ENCODE peak calls at places on chromosome 10, in ten cellular contexts. U is right lobe of liver, Q is GM06990, S is fibroblast of pulmonary artery, H is lower leg skin, A is OCI-LY7, V is cardiac fibroblast, I is PC-3, M is spleen, Z is AG10803. K is an unnamed sample.

GRCh38 chr10:65394898-65395297 is 1530.9 kb upstream of the LRRTM3 start:
- DNase-seq in U (no peak), S (peak; percentile 47), V (peak; percentile 50), I (peak; percentile 93), Q (no peak), A (no peak), Z (no peak), H (no peak), M (no peak), K (peak; percentile 3)

GRCh38 chr10:68871731-68872342 is 29.3 kb upstream of the DDX50 start:
- DNase-seq in V (peak; percentile 86), H (no peak), I (peak; percentile 87), Q (no peak), U (no peak), Z (peak; percentile 49), S (peak; percentile 56), A (no peak), M (no peak), K (no peak)

GRCh38 chr10:63210611-63211196 is 77.6 kb downstream of the NRBF2 start:
- DNase-seq in H (no peak), Z (no peak), M (no peak), A (no peak), Q (peak; percentile 51), S (no peak), V (no peak), U (no peak), I (no peak), K (peak; percentile 55)

GRCh38 chr10:97373456-97373855 is 27.7 kb downstream of the RRP12 start:
- DNase-seq in Z (no peak), U (no peak), H (no peak), I (no peak), M (peak; percentile 73), Q (no peak), A (no peak), S (no peak), V (no peak), K (no peak)

GRCh38 chr10:97463363-97464132 is 17.6 kb downstream of the ZDHHC16 start:
- DNase-seq in Q (no peak), H (peak; percentile 43), Z (peak; percentile 88), U (no peak), S (peak; percentile 64), V (peak; percentile 69), I (peak; percentile 72), A (peak; percentile 56), M (no peak), K (peak; percentile 51)

GRCh38 chr10:45420453-45421192 is 46.6 kb downstream of the ALOX5 start:
- DNase-seq in H (peak; percentile 49), M (peak; percentile 90), S (peak; percentile 84), A (peak; percentile 72), I (peak; percentile 88), U (peak; percentile 80), V (peak; percentile 83), Z (peak; percentile 46), Q (peak; percentile 74), K (peak; percentile 95)

GRCh38 chr10:70832852-70833542 is 17.2 kb downstream of the SGPL1 start:
- DNase-seq in I (peak; percentile 97), U (no peak), M (no peak), V (peak; percentile 96), A (no peak), H (no peak), S (peak; percentile 93), Z (peak; percentile 91), Q (no peak), K (peak; percentile 7)

GRCh38 chr10:94546616-94547175 is 1.1 kb downstream of the HELLS start:
- DNase-seq in A (peak; percentile 34), U (no peak), Q (no peak), I (no peak), S (peak; percentile 5), H (no peak), M (no peak), Z (peak; percentile 3), V (peak; percentile 9), K (peak; percentile 22)

GRCh38 chr10:69332278-69333010 is 54.1 kb downstream of the HK1 start:
- DNase-seq in M (peak; percentile 29), V (peak; percentile 83), A (no peak), U (no peak), H (no peak), Q (no peak), I (no peak), S (no peak), Z (peak; percentile 33), K (no peak)

GRCh38 chr10:95536894-95537542 is 24.2 kb downstream of the SORBS1 start:
- DNase-seq in M (no peak), S (no peak), U (no peak), H (no peak), Q (no peak), Z (no peak), A (no peak), V (no peak), I (no peak), K (no peak)

GRCh38 chr10:120492366-120492765 is 35.3 kb downstream of the PLPP4 start:
- DNase-seq in A (no peak), V (no peak), H (no peak), Q (no peak), Z (no peak), M (no peak), S (peak; percentile 26), U (no peak), I (no peak), K (no peak)

DNA sequence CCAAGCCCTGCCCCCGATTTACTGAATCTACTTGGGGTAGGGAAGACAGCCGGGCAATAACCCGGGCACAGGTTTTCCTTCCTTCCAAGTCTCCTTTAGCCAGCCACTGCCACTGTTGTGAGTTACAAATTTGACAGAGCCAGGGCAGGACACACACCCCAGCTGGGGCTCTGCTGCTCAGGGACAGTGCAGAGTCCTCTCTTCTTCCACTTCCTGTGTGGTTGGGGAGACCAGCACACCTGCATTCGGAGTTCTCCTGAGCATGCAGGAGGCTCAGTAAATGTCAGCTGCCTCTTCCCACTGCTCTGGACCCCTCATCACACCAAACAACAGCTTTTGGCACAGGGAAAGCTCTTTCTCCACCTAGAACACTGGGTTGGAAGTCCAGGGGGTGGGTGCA is 21.3 kb downstream of the CHST15 start:
- DNase-seq in U (no peak), A (peak; percentile 89), Z (no peak), S (no peak), M (peak; percentile 67), I (no peak), H (no peak), Q (no peak), V (no peak), K (no peak)
- H3K4me3 ChIP-seq in U (no peak overlapping the region), A (peak overlapping the region; percentile 45), Z (no peak overlapping the region), S (no peak overlapping the region), M (no peak overlapping the region), I (no peak overlapping the region), H (no peak overlapping the region), Q (no peak overlapping the region), V (no peak overlapping the region), K (no peak overlapping the region)

DNA sequence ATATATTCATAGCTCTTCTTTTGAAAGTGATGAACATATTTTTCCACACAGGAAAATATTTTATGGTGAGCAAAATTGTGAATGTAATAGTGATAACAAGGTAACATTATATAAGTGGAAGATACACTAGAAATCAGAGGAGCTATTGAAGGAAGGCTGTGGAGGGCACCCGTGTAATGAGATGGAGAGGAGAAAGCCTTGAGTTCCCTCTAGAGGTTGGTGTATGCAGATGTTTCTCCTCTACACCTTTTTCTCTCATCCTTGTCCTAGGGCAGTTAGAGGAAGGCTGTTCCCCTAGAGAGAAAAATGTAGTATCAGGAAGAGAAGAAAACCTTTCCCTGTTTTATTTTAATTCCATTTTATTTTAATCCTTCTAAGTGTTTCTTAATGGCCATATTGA is 54.6 kb upstream of the NRG3 start:
- DNase-seq in H (no peak), Z (no peak), Q (no peak), I (no peak), V (peak; percentile 46), A (no peak), U (no peak), M (no peak), S (peak; percentile 6), K (no peak)
- TF ChIP-seq CTCF in H (no peak), Z (no peak), Q (no peak), I (no peak), V (peak; percentile 38), A (peak; percentile 43), U (no peak), M (no peak), S (peak; percentile 24), K (peak; percentile 13)

DNA sequence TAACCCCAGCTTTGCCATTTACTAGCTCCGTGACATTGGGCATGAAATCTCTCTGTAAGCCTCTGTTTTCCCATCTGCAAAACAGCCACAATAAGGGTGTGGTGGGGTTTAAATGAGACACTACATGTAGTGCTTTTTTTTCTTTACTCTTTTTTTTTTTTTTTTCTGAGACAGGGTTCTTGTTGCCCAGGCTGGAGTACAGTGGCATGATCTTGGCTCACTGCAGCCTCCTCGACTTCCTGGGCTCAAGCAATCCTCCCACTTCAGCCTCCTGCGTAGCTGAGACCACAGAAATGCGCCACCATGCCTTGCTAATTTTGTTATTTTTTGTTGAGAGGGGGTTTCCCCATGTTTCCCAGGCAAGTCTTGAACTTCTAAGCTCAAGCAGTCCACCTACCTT is 8.3 kb upstream of the DENND10 start:
- DNase-seq in H (no peak), S (no peak), Q (no peak), I (no peak), V (no peak), M (no peak), Z (no peak), A (no peak), U (no peak), K (no peak)
- H3K4me3 ChIP-seq in H (no peak overlapping the region), S (no peak overlapping the region), Q (no peak overlapping the region), I (no peak overlapping the region), V (no peak overlapping the region), M (no peak overlapping the region), Z (no peak overlapping the region), A (no peak overlapping the region), U (no peak overlapping the region), K (no peak overlapping the region)

DNA sequence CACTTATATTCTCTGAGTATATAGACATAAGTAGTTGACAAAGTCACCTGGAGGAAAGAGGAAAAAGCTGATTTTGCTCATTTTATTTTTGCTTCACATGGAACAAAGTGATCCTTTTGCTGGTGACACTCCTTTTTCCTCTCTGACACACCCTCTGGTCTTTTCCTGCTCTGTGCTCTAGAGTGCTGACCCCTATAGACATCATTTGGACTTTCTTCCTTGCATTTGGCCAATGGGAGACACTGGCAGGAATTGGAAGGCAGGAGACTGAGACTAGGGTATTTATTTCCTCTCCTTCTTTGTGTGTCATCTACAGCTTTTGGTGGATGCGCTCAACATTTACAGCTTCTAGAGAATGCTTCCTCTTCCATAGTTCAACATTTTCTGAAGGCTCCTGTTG is 1078.1 kb downstream of the SORCS1 start:
- DNase-seq in U (no peak), H (no peak), V (no peak), I (no peak), Q (no peak), A (no peak), Z (no peak), M (no peak), S (no peak), K (no peak)
- TF ChIP-seq CTCF in U (no peak), H (no peak), V (no peak), I (no peak), Q (no peak), A (no peak), Z (no peak), M (no peak), S (no peak), K (no peak)

GRCh38 chr10:73113543-73113942 is 3.3 kb downstream of the NUDT13 start:
- DNase-seq in U (no peak), S (peak; percentile 36), M (no peak), V (peak; percentile 60), Z (peak; percentile 56), Q (no peak), H (no peak), A (no peak), I (peak; percentile 83), K (no peak)
- H3K4me3 ChIP-seq in U (no peak overlapping the region), S (no peak overlapping the region), M (no peak overlapping the region), V (no peak overlapping the region), Z (no peak overlapping the region), Q (no peak overlapping the region), H (no peak overlapping the region), A (no peak overlapping the region), I (no peak overlapping the region), K (no peak overlapping the region)

GRCh38 chr10:99172130-99172738 is 63.4 kb downstream of the HPSE2 start:
- DNase-seq in U (no peak), V (peak; percentile 33), Q (no peak), Z (peak; percentile 58), M (no peak), S (peak; percentile 42), I (peak; percentile 64), H (no peak), A (no peak), K (peak; percentile 29)
- TF ChIP-seq CTCF in U (peak; percentile 49), V (peak; percentile 25), Q (peak; percentile 54), Z (peak; percentile 62), M (peak; percentile 13), S (peak; percentile 47), I (peak; percentile 72), H (no peak), A (peak; percentile 54), K (peak; percentile 32)

K was measured in GM12865.